ENCODE peak calls at places on chromosomes 16 and 17, in five cellular contexts. V is hypothalamus, O is NCI-H446, X is DMS153, Y is T-cell. K is an unnamed sample.

GRCh38 chr16:718922-719321 is 2.0 kb upstream of the ANTKMT start:
- DNase-seq in O (no peak), Y (no peak), V (no peak), X (no peak), K (no peak)

GRCh38 chr17:2949469-2950044 is 113.8 kb downstream of the OR1D5 start:
- DNase-seq in X (no peak), V (no peak), O (no peak), Y (no peak), K (no peak)

GRCh38 chr17:80352991-80353665 is 61.8 kb upstream of the ENDOV start:
- DNase-seq in V (no peak), O (no peak), X (no peak), Y (no peak), K (no peak)

GRCh38 chr17:18859256-18859655 is 1.3 kb downstream of the PRPSAP2 start:
- DNase-seq in O (no peak), Y (no peak), V (no peak), X (no peak), K (no peak)

GRCh38 chr16:12340151-12340733 is 363.7 kb downstream of the SNX29 start:
- DNase-seq in Y (no peak), O (no peak), X (peak), V (no peak), K (no peak)

GRCh38 chr17:42266918-42267766 is 9.0 kb downstream of the STAT5B start:
- DNase-seq in X (no peak), Y (peak), O (no peak), V (no peak), K (peak)

GRCh38 chr17:64498308-64499203 is 1.7 kb upstream of the POLG2 start:
- DNase-seq in O (peak), V (no peak), X (no peak), Y (no peak), K (no peak)

GRCh38 chr16:16857603-16858283 is 478.8 kb downstream of the NPIPA7 start:
- DNase-seq in Y (no peak), O (no peak), V (no peak), X (peak), K (no peak)

GRCh38 chr16:56600398-56600999 is 7.9 kb upstream of the MT2A start:
- DNase-seq in Y (no peak), V (no peak), X (no peak), O (peak), K (no peak)

GRCh38 chr17:50689251-50689650 is 18.5 kb downstream of the ANKRD40 start:
- DNase-seq in V (no peak), Y (no peak), O (no peak), X (no peak), K (no peak)

GRCh38 chr17:5516060-5516792 is 29.9 kb downstream of the MIS12 start:
- DNase-seq in V (no peak), O (no peak), X (no peak), Y (no peak), K (no peak)

GRCh38 chr17:14515015-14515414 is 214.1 kb downstream of the HS3ST3B1 start:
- DNase-seq in O (no peak), Y (no peak), V (no peak), X (no peak), K (no peak)

GRCh38 chr16:15033309-15033707 is 22.6 kb downstream of the NTAN1 start:
- DNase-seq in V (no peak), X (no peak), O (no peak), Y (no peak), K (no peak)

GRCh38 chr17:38403491-38403890 is 24.8 kb upstream of the ARHGAP23 start:
- DNase-seq in X (no peak), O (no peak), Y (no peak), V (no peak), K (no peak)

GRCh38 chr16:57726433-57726947 is 9.1 kb upstream of the KATNB1 start:
- DNase-seq in X (no peak), O (no peak), Y (no peak), V (no peak), K (no peak)

GRCh38 chr17:74452841-74453661 is 13.4 kb upstream of the CD300A start:
- DNase-seq in V (no peak), Y (no peak), X (no peak), O (peak), K (no peak)

GRCh38 chr16:50616883-50617629 is 64.1 kb downstream of the SNX20 start:
- DNase-seq in X (no peak), Y (no peak), O (peak), V (no peak), K (no peak)

GRCh38 chr16:87409153-87409552 is 17.0 kb downstream of the MAP1LC3B start:
- DNase-seq in O (no peak), V (no peak), Y (no peak), X (no peak), K (no peak)

GRCh38 chr17:181213-182163 is at the start of gene DOC2B:
- DNase-seq in V (peak), O (no peak), Y (no peak), X (no peak), K (no peak)

GRCh38 chr16:20401475-20402016 is 3.0 kb downstream of the PDILT start:
- DNase-seq in O (no peak), Y (no peak), X (no peak), V (no peak), K (no peak)

GRCh38 chr17:62703269-62703775 is 75.9 kb downstream of the MRC2 start:
- DNase-seq in Y (no peak), O (no peak), V (no peak), X (no peak), K (no peak)

GRCh38 chr17:61399131-61400057 is at the start of gene TBX2:
- DNase-seq in O (peak), V (no peak), X (no peak), Y (no peak), K (no peak)

GRCh38 chr17:49861150-49861884 is 13.4 kb upstream of the TAC4 start:
- DNase-seq in V (no peak), X (peak), Y (peak), O (peak), K (peak)

GRCh38 chr16:28182183-28182582 is 29.6 kb downstream of the XPO6 start:
- DNase-seq in V (no peak), O (no peak), Y (no peak), X (no peak), K (no peak)

GRCh38 chr17:33291248-33292183 is 1.6 kb downstream of the ASIC2 start:
- DNase-seq in V (no peak), X (no peak), O (no peak), Y (no peak), K (no peak)

K was measured in CD4-positive, alpha-beta T cell.